ENCODE peak calls at places on chromosomes 12 and 14, in seven cellular contexts. K is T-helper 2 cell; V is NCI-H524; Z is activated CD4-positive, alpha-beta T cell treated with anti-CD3 and anti-CD28 coated beads for 1 hour; M is NCI-H1105; H is Ammon's horn; A is psoas muscle. Q is an unnamed sample.

GRCh38 chr12:130775953-130776856 is 60.1 kb upstream of the RIMBP2 start:
- DNase-seq in K (no peak), V (peak; percentile 17), Z (peak; percentile 26), M (no peak), H (peak; percentile 75), A (no peak), Q (peak; percentile 36)

GRCh38 chr12:6326316-6326959 is 15.4 kb downstream of the TNFRSF1A start:
- DNase-seq in K (no peak), V (peak; percentile 77), Z (no peak), M (no peak), H (peak; percentile 68), A (peak; percentile 79), Q (no peak)

GRCh38 chr12:53989227-53990113 is 4.5 kb downstream of the HOXC10 start:
- DNase-seq in K (no peak), V (peak; percentile 67), Z (no peak), M (no peak), H (peak; percentile 34), A (no peak), Q (no peak)

GRCh38 chr14:74660167-74660566 is 48.1 kb upstream of the LTBP2 start:
- DNase-seq in K (no peak), V (no peak), Z (no peak), M (peak; percentile 23), H (no peak), A (no peak), Q (no peak)

GRCh38 chr12:115740586-115741155 is 536.8 kb downstream of the MED13L start:
- DNase-seq in K (no peak), V (no peak), Z (no peak), M (no peak), H (no peak), A (no peak), Q (no peak)

GRCh38 chr12:66111605-66112004 is 18.9 kb downstream of the LLPH start:
- DNase-seq in K (no peak), V (no peak), Z (no peak), M (no peak), H (no peak), A (no peak), Q (no peak)

GRCh38 chr12:77584860-77585259 is 245.8 kb upstream of the NAV3 start:
- DNase-seq in K (no peak), V (peak; percentile 98), Z (no peak), M (no peak), H (no peak), A (no peak), Q (no peak)

GRCh38 chr14:99554184-99554583 is 49.8 kb downstream of the CCDC85C start:
- DNase-seq in K (no peak), V (no peak), Z (no peak), M (no peak), H (peak; percentile 54), A (no peak), Q (peak; percentile 52)

GRCh38 chr12:24415934-24416333 is 466.5 kb upstream of the SOX5 start:
- DNase-seq in K (no peak), V (no peak), Z (no peak), M (no peak), H (no peak), A (no peak), Q (no peak)

GRCh38 chr14:70098257-70098809 is 90.4 kb downstream of the SLC8A3 start:
- DNase-seq in K (no peak), V (no peak), Z (no peak), M (no peak), H (peak; percentile 47), A (no peak), Q (no peak)

GRCh38 chr14:100374891-100375272 is 51.7 kb downstream of the SLC25A47 start:
- DNase-seq in K (no peak), V (no peak), Z (no peak), M (no peak), H (no peak), A (no peak), Q (no peak)

GRCh38 chr12:109625131-109625559 is 51.6 kb downstream of the MVK start:
- DNase-seq in K (no peak), V (no peak), Z (no peak), M (no peak), H (peak; percentile 97), A (peak; percentile 79), Q (peak; percentile 40)

GRCh38 chr12:4001031-4001430 is 127.8 kb upstream of the PARP11 start:
- DNase-seq in K (no peak), V (no peak), Z (no peak), M (no peak), H (no peak), A (no peak), Q (no peak)

GRCh38 chr14:97580923-97581495 is 783.8 kb downstream of the VRK1 start:
- DNase-seq in K (no peak), V (no peak), Z (no peak), M (no peak), H (no peak), A (no peak), Q (no peak)

GRCh38 chr14:55625481-55625880 is 45.5 kb downstream of the KTN1 start:
- DNase-seq in K (no peak), V (no peak), Z (no peak), M (no peak), H (no peak), A (no peak), Q (no peak)

GRCh38 chr14:63249112-63249511 is 44.9 kb downstream of the RHOJ start:
- DNase-seq in K (no peak), V (no peak), Z (no peak), M (no peak), H (peak; percentile 19), A (no peak), Q (no peak)

GRCh38 chr12:89350661-89351488 is 1.4 kb downstream of the DUSP6 start:
- DNase-seq in K (no peak), V (no peak), Z (no peak), M (no peak), H (no peak), A (peak; percentile 57), Q (no peak)

GRCh38 chr14:100585448-100586152 is 1.6 kb downstream of the BEGAIN start:
- DNase-seq in K (no peak), V (no peak), Z (no peak), M (no peak), H (no peak), A (peak; percentile 13), Q (no peak)

GRCh38 chr12:109892165-109892715 is 7.8 kb upstream of the TCHP start:
- DNase-seq in K (no peak), V (no peak), Z (no peak), M (no peak), H (no peak), A (no peak), Q (no peak)

GRCh38 chr12:47811581-47812484 is 7.9 kb downstream of the HDAC7 start:
- DNase-seq in K (no peak), V (no peak), Z (no peak), M (no peak), H (no peak), A (peak; percentile 83), Q (peak; percentile 64)

GRCh38 chr12:93789767-93790166 is 112.6 kb downstream of the CRADD start:
- DNase-seq in K (no peak), V (no peak), Z (no peak), M (no peak), H (no peak), A (no peak), Q (no peak)

GRCh38 chr12:56104815-56105476 is 587 bp downstream of the PA2G4 start:
- DNase-seq in K (no peak), V (peak; percentile 46), Z (no peak), M (no peak), H (no peak), A (peak; percentile 56), Q (no peak)

GRCh38 chr12:131091413-131091975 is 137.8 kb downstream of the ADGRD1 start:
- DNase-seq in K (no peak), V (no peak), Z (no peak), M (no peak), H (no peak), A (no peak), Q (no peak)

GRCh38 chr14:96204151-96205058 is at the start of gene BDKRB2:
- DNase-seq in K (no peak), V (peak; percentile 97), Z (no peak), M (peak; percentile 86), H (peak; percentile 64), A (peak; percentile 71), Q (peak; percentile 24)